ENCODE peak calls at places on chromosome 2, in four cellular contexts. X is ascending aorta, E is endothelial cell of umbilical vein, P is A549. F is an unnamed sample.

GRCh38 chr2:209431701-209432100 is 7.9 kb downstream of the MAP2 start:
- DNase-seq in P (no peak), E (no peak), X (no peak), F (no peak)

GRCh38 chr2:37167636-37168182 is 10.9 kb upstream of the EIF2AK2 start:
- DNase-seq in X (no peak), E (no peak), P (peak; percentile 54), F (no peak)

GRCh38 chr2:152466925-152467676 is 132.1 kb downstream of the FMNL2 start:
- DNase-seq in P (no peak), X (no peak), E (no peak), F (no peak)

GRCh38 chr2:134919360-134920210 is 963 bp downstream of the CCNT2 start:
- DNase-seq in E (peak; percentile 44), X (no peak), P (peak; percentile 48), F (peak; percentile 52)

GRCh38 chr2:9982248-9982647 is 30.8 kb downstream of the GRHL1 start:
- DNase-seq in X (no peak), P (no peak), E (no peak), F (no peak)

GRCh38 chr2:118185210-118186109 is 97.2 kb downstream of the INSIG2 start:
- DNase-seq in X (peak; percentile 25), E (peak; percentile 47), P (peak; percentile 37), F (peak; percentile 49)

GRCh38 chr2:219664958-219665357 is 37.5 kb downstream of the SLC4A3 start:
- DNase-seq in P (no peak), X (no peak), E (no peak), F (no peak)

GRCh38 chr2:217263796-217264195 is 403.9 kb upstream of the TNP1 start:
- DNase-seq in E (no peak), P (no peak), X (no peak), F (no peak)

GRCh38 chr2:20194097-20194989 is 30.6 kb downstream of the SDC1 start:
- DNase-seq in X (no peak), P (no peak), E (no peak), F (no peak)

GRCh38 chr2:36615214-36615613 is 17.2 kb upstream of the FEZ2 start:
- DNase-seq in X (no peak), E (no peak), P (no peak), F (peak; percentile 44)

GRCh38 chr2:173044686-173045085 is 31.0 kb upstream of the MAP3K20 start:
- DNase-seq in X (no peak), P (no peak), E (no peak), F (no peak)

GRCh38 chr2:225270861-225271260 is 128.6 kb upstream of the NYAP2 start:
- DNase-seq in P (peak; percentile 73), E (no peak), X (no peak), F (peak; percentile 79)

GRCh38 chr2:211722928-211723327 is 815.7 kb downstream of the ERBB4 start:
- DNase-seq in X (no peak), E (no peak), P (no peak), F (no peak)

GRCh38 chr2:137508739-137509384 is 455.4 kb upstream of the HNMT start:
- DNase-seq in E (no peak), X (no peak), P (no peak), F (no peak)

GRCh38 chr2:24724111-24724775 is 68.9 kb downstream of the PTRHD1 start:
- DNase-seq in P (no peak), X (no peak), E (no peak), F (no peak)

GRCh38 chr2:65550246-65550645 is 117.8 kb upstream of the SPRED2 start:
- DNase-seq in P (no peak), E (no peak), X (no peak), F (no peak)

GRCh38 chr2:142180820-142181533 is 50.2 kb upstream of the LRP1B start:
- DNase-seq in X (no peak), P (peak; percentile 47), E (peak; percentile 58), F (peak; percentile 69)

GRCh38 chr2:103788875-103789715 is 1027.3 kb downstream of the TMEM182 start:
- DNase-seq in P (peak; percentile 19), E (no peak), X (no peak), F (peak; percentile 85)

GRCh38 chr2:163735692-163736432 is at the start of gene FIGN:
- DNase-seq in X (peak; percentile 22), E (peak; percentile 91), P (peak; percentile 81), F (peak; percentile 46)

GRCh38 chr2:164479460-164479859 is 141.8 kb downstream of the GRB14 start:
- DNase-seq in P (peak; percentile 64), E (peak; percentile 58), X (no peak), F (peak; percentile 38)

GRCh38 chr2:26300234-26300641 is 45.7 kb upstream of the SELENOI start:
- DNase-seq in E (peak; percentile 57), X (no peak), P (no peak), F (no peak)

GRCh38 chr2:43355399-43355798 is 129.0 kb upstream of the ZFP36L2 start:
- DNase-seq in E (no peak), X (no peak), P (no peak), F (no peak)

GRCh38 chr2:17830053-17831034 is 14.1 kb downstream of the MSGN1 start:
- DNase-seq in X (no peak), E (peak; percentile 89), P (peak; percentile 92), F (peak; percentile 95)

GRCh38 chr2:165720526-165720925 is 73.5 kb downstream of the GALNT3 start:
- DNase-seq in P (no peak), X (no peak), E (no peak), F (no peak)

DNA sequence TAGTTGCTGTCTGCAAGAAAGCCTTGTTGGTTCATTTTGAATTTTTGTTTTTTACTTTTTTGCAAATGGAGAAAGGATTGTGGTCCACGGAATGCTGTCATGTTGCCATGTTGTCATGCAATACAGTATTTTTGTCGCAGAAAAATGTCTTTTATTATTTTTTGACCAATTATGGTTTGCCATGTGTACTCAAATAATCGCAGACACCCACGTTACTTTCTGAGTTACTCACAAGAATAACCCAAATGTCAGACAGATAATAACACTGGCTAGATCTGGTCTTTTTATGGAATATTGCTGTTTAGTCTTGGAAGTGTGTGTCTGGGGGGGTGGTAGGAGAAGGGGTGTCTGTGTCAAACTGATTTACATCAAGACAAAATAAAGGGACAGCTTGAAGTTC is 188.9 kb downstream of the LTBP1 start:
- DNase-seq in X (no peak), E (no peak), P (no peak), F (no peak)
- H3K4me3 ChIP-seq in X (peak overlapping the region; percentile 73), E (no peak overlapping the region), P (no peak overlapping the region), F (no peak overlapping the region)

GRCh38 chr2:1559589-1560175 is 146.4 kb downstream of the TPO start:
- DNase-seq in X (no peak), E (no peak), P (no peak), F (no peak)

GRCh38 chr2:1556776-1557466 is 143.7 kb downstream of the TPO start:
- DNase-seq in E (peak; percentile 6), X (no peak), P (peak; percentile 41), F (no peak)

GRCh38 chr2:1556286-1556685 is 143.0 kb downstream of the TPO start:
- DNase-seq in E (no peak), X (no peak), P (no peak), F (no peak)

GRCh38 chr2:1553671-1554295 is 140.5 kb downstream of the TPO start:
- DNase-seq in X (no peak), P (peak; percentile 58), E (no peak), F (no peak)

DNA sequence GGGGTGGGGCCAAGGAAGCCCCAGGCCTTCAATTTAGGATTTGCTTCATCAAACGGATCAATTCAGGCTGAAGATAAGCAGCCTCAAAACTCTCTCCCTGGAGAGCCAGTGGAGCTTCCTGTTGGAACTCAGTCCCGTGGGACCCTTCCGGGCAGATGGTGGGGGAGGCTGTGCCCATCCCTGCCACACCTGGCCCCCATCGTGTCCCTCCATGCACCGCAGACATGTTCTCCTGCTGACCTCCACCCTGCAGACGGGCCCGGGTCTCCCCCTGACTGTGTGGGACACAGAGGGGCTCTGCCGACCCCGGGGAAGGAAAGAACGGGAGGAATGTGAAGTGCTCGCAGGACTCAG is 144.2 kb downstream of the TPO start:
- DNase-seq in X (no peak), E (no peak), P (no peak), F (no peak)
- H3K4me3 ChIP-seq in X (no peak overlapping the region), E (no peak overlapping the region), P (no peak overlapping the region), F (no peak overlapping the region)

DNA sequence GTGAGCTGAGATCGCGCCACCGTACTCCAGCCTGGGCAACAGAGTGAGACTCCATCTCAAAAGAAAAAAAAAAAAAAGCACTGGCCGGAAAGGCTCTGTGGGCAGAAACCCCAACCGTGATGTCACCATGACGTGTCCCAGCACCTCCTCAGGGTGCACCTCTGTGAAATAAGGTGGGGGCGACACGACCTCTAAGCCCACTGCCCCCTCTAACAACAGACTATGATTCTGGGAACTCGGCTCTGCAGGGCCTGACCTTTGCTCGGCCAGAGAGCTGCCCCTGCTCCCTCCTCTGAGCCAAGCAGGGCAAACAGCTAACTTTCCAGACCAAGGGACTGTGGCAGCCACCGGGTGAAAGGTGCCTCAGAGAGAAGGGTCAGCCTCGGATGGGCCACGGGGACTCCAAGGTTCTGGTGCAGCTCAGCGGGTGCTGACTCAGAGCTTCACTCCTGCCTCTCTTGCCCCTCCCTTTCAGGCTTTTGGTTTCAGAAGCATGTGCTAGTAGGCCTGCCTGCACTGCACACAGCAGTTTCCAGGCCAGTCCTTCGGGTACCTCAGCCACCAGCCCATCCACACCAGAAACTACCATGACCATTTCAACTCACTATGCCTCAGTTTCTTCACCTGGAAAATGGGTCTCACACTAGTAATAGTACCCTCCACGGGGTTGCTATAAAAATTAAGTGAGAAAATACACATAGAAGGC is 8.0 kb downstream of the TMBIM1 start:
- DNase-seq in X (no peak), E (peak; percentile 34), P (no peak), F (no peak)
- H3K4me3 ChIP-seq in X (peak overlapping the region; percentile 68), E (no peak overlapping the region), P (no peak overlapping the region), F (no peak overlapping the region)

GRCh38 chr2:177164584-177165052 is 48.0 kb upstream of the HNRNPA3 start:
- DNase-seq in E (peak; percentile 92), P (peak; percentile 82), X (peak; percentile 56), F (peak; percentile 89)

GRCh38 chr2:177161741-177162440 is 50.7 kb upstream of the HNRNPA3 start:
- DNase-seq in E (peak; percentile 51), X (no peak), P (peak; percentile 44), F (peak; percentile 71)

GRCh38 chr2:177165103-177165583 is 47.5 kb upstream of the HNRNPA3 start:
- DNase-seq in E (peak; percentile 72), X (no peak), P (peak; percentile 66), F (no peak)

GRCh38 chr2:177165731-177166711 is 46.6 kb upstream of the HNRNPA3 start:
- DNase-seq in P (peak; percentile 40), X (no peak), E (peak; percentile 80), F (no peak)

GRCh38 chr2:177164131-177164530 is 48.5 kb upstream of the HNRNPA3 start:
- DNase-seq in E (no peak), X (no peak), P (no peak), F (no peak)
- H3K4me3 ChIP-seq in E (no peak overlapping the region), X (peak overlapping the region; percentile 60), P (peak overlapping the region; percentile 34), F (peak overlapping the region; percentile 28)

DNA sequence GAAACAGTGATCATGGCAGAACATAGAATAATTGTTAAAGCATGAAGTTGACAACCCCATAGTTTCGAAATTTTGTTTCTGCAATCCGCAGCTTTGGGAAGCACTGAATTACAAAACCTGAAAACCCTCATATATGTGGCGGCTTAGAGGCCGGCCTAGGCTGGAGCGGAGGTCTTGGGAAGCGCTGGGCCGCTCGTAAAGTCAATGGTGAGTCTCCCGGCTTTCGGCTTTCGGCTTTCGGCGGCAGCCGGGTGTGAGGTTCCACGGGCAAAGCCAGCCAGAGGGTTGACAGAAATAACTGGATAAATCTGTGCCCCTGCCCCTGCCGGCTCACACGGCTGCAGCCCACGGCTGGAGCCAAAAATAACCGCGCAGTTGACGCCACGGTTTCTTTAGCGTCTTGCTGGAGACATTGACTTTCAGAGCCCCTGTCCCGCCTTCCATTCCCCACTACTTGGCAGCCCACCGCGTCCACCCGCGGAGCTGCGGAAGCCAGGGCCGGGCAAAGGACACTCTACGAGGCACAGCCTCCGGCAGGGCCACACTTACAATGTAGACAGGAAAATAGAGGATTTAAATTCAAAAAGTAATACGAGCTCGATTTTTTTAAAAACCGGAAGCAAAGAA is 28.5 kb upstream of the ATP6V1B1 start:
- DNase-seq in X (no peak), E (no peak), P (no peak), F (no peak)
- H3K4me3 ChIP-seq in X (peak overlapping the region; percentile 39), E (no peak overlapping the region), P (no peak overlapping the region), F (no peak overlapping the region)

F was measured in A673.